ENCODE peak calls at places on chromosomes 1 and 21, in eight cellular contexts. One of them, this sample, is unnamed.

GRCh38 chr1:203045821-203046594 is 19.7 kb downstream of the PPFIA4 start:
- DNase-seq in stimulated activated naive CD8-positive, alpha-beta T cell treated with anti-CD3 and anti-CD28 coated beads, Interleukin-15, Interleukin-2, amounts not matched to agents 100 U/mL and 50 U/mL, for 24 hours: no peak
- DNase-seq in ascending aorta: no peak
- DNase-seq in astrocyte: peak
- DNase-seq in activated naive CD4-positive, alpha-beta T cell treated with anti-CD3 and anti-CD28 coated beads, Interleukin-2, amount 50 U/mL, for 16 hours: no peak
- DNase-seq in RWPE1: no peak
- DNase-seq in H9: no peak
- DNase-seq in GM12891: no peak
- DNase-seq in this sample: no peak

GRCh38 chr21:36509966-36510742 is 30.2 kb upstream of the CLDN14 start:
- DNase-seq in H9: no peak
- DNase-seq in stimulated activated naive CD8-positive, alpha-beta T cell treated with anti-CD3 and anti-CD28 coated beads, Interleukin-15, Interleukin-2, amounts not matched to agents 100 U/mL and 50 U/mL, for 24 hours: no peak
- DNase-seq in GM12891: no peak
- DNase-seq in astrocyte: no peak
- DNase-seq in RWPE1: peak
- DNase-seq in activated naive CD4-positive, alpha-beta T cell treated with anti-CD3 and anti-CD28 coated beads, Interleukin-2, amount 50 U/mL, for 16 hours: no peak
- DNase-seq in ascending aorta: no peak
- DNase-seq in this sample: no peak

GRCh38 chr1:200894712-200895447 is at the start of gene INAVA:
- DNase-seq in ascending aorta: no peak
- DNase-seq in astrocyte: no peak
- DNase-seq in stimulated activated naive CD8-positive, alpha-beta T cell treated with anti-CD3 and anti-CD28 coated beads, Interleukin-15, Interleukin-2, amounts not matched to agents 100 U/mL and 50 U/mL, for 24 hours: no peak
- DNase-seq in RWPE1: peak
- DNase-seq in GM12891: no peak
- DNase-seq in activated naive CD4-positive, alpha-beta T cell treated with anti-CD3 and anti-CD28 coated beads, Interleukin-2, amount 50 U/mL, for 16 hours: no peak
- DNase-seq in H9: no peak
- DNase-seq in this sample: peak

GRCh38 chr1:178470411-178470960 is 26.3 kb downstream of the CLEC20A start:
- DNase-seq in stimulated activated naive CD8-positive, alpha-beta T cell treated with anti-CD3 and anti-CD28 coated beads, Interleukin-15, Interleukin-2, amounts not matched to agents 100 U/mL and 50 U/mL, for 24 hours: no peak
- DNase-seq in ascending aorta: no peak
- DNase-seq in RWPE1: peak
- DNase-seq in H9: no peak
- DNase-seq in astrocyte: no peak
- DNase-seq in GM12891: no peak
- DNase-seq in activated naive CD4-positive, alpha-beta T cell treated with anti-CD3 and anti-CD28 coated beads, Interleukin-2, amount 50 U/mL, for 16 hours: no peak
- DNase-seq in this sample: peak

GRCh38 chr1:84698151-84698651 is 7.9 kb upstream of the SSX2IP start:
- DNase-seq in activated naive CD4-positive, alpha-beta T cell treated with anti-CD3 and anti-CD28 coated beads, Interleukin-2, amount 50 U/mL, for 16 hours: no peak
- DNase-seq in H9: no peak
- DNase-seq in ascending aorta: no peak
- DNase-seq in GM12891: no peak
- DNase-seq in RWPE1: peak
- DNase-seq in stimulated activated naive CD8-positive, alpha-beta T cell treated with anti-CD3 and anti-CD28 coated beads, Interleukin-15, Interleukin-2, amounts not matched to agents 100 U/mL and 50 U/mL, for 24 hours: no peak
- DNase-seq in astrocyte: peak
- DNase-seq in this sample: peak

GRCh38 chr1:155125511-155125945 is 2.1 kb upstream of the EFNA1 start:
- DNase-seq in stimulated activated naive CD8-positive, alpha-beta T cell treated with anti-CD3 and anti-CD28 coated beads, Interleukin-15, Interleukin-2, amounts not matched to agents 100 U/mL and 50 U/mL, for 24 hours: no peak
- DNase-seq in astrocyte: no peak
- DNase-seq in activated naive CD4-positive, alpha-beta T cell treated with anti-CD3 and anti-CD28 coated beads, Interleukin-2, amount 50 U/mL, for 16 hours: no peak
- DNase-seq in ascending aorta: no peak
- DNase-seq in GM12891: no peak
- DNase-seq in RWPE1: peak
- DNase-seq in H9: peak
- DNase-seq in this sample: no peak

GRCh38 chr1:201510734-201511133 is 3.8 kb upstream of the CSRP1 start:
- DNase-seq in H9: no peak
- DNase-seq in RWPE1: no peak
- DNase-seq in activated naive CD4-positive, alpha-beta T cell treated with anti-CD3 and anti-CD28 coated beads, Interleukin-2, amount 50 U/mL, for 16 hours: no peak
- DNase-seq in GM12891: no peak
- DNase-seq in ascending aorta: no peak
- DNase-seq in astrocyte: no peak
- DNase-seq in stimulated activated naive CD8-positive, alpha-beta T cell treated with anti-CD3 and anti-CD28 coated beads, Interleukin-15, Interleukin-2, amounts not matched to agents 100 U/mL and 50 U/mL, for 24 hours: no peak
- DNase-seq in this sample: no peak

GRCh38 chr1:14977338-14977931 is 176.1 kb upstream of the TMEM51 start:
- DNase-seq in activated naive CD4-positive, alpha-beta T cell treated with anti-CD3 and anti-CD28 coated beads, Interleukin-2, amount 50 U/mL, for 16 hours: no peak
- DNase-seq in astrocyte: no peak
- DNase-seq in ascending aorta: no peak
- DNase-seq in stimulated activated naive CD8-positive, alpha-beta T cell treated with anti-CD3 and anti-CD28 coated beads, Interleukin-15, Interleukin-2, amounts not matched to agents 100 U/mL and 50 U/mL, for 24 hours: no peak
- DNase-seq in H9: no peak
- DNase-seq in GM12891: no peak
- DNase-seq in RWPE1: no peak
- DNase-seq in this sample: no peak

GRCh38 chr1:161175771-161176453 is 1.4 kb downstream of the B4GALT3 start:
- DNase-seq in astrocyte: no peak
- DNase-seq in activated naive CD4-positive, alpha-beta T cell treated with anti-CD3 and anti-CD28 coated beads, Interleukin-2, amount 50 U/mL, for 16 hours: no peak
- DNase-seq in RWPE1: no peak
- DNase-seq in stimulated activated naive CD8-positive, alpha-beta T cell treated with anti-CD3 and anti-CD28 coated beads, Interleukin-15, Interleukin-2, amounts not matched to agents 100 U/mL and 50 U/mL, for 24 hours: no peak
- DNase-seq in ascending aorta: no peak
- DNase-seq in H9: no peak
- DNase-seq in GM12891: peak
- DNase-seq in this sample: no peak

GRCh38 chr1:214472362-214472761 is 79.0 kb downstream of the PTPN14 start:
- DNase-seq in H9: no peak
- DNase-seq in RWPE1: no peak
- DNase-seq in stimulated activated naive CD8-positive, alpha-beta T cell treated with anti-CD3 and anti-CD28 coated beads, Interleukin-15, Interleukin-2, amounts not matched to agents 100 U/mL and 50 U/mL, for 24 hours: no peak
- DNase-seq in ascending aorta: no peak
- DNase-seq in activated naive CD4-positive, alpha-beta T cell treated with anti-CD3 and anti-CD28 coated beads, Interleukin-2, amount 50 U/mL, for 16 hours: no peak
- DNase-seq in GM12891: no peak
- DNase-seq in astrocyte: peak
- DNase-seq in this sample: no peak

GRCh38 chr1:169809370-169810095 is 14.8 kb upstream of the METTL18 start:
- DNase-seq in activated naive CD4-positive, alpha-beta T cell treated with anti-CD3 and anti-CD28 coated beads, Interleukin-2, amount 50 U/mL, for 16 hours: no peak
- DNase-seq in H9: no peak
- DNase-seq in astrocyte: no peak
- DNase-seq in ascending aorta: no peak
- DNase-seq in GM12891: no peak
- DNase-seq in stimulated activated naive CD8-positive, alpha-beta T cell treated with anti-CD3 and anti-CD28 coated beads, Interleukin-15, Interleukin-2, amounts not matched to agents 100 U/mL and 50 U/mL, for 24 hours: no peak
- DNase-seq in RWPE1: peak
- DNase-seq in this sample: peak

GRCh38 chr1:33547574-33547973 is 75.1 kb downstream of the ZSCAN20 start:
- DNase-seq in H9: no peak
- DNase-seq in stimulated activated naive CD8-positive, alpha-beta T cell treated with anti-CD3 and anti-CD28 coated beads, Interleukin-15, Interleukin-2, amounts not matched to agents 100 U/mL and 50 U/mL, for 24 hours: no peak
- DNase-seq in astrocyte: peak
- DNase-seq in GM12891: no peak
- DNase-seq in RWPE1: no peak
- DNase-seq in activated naive CD4-positive, alpha-beta T cell treated with anti-CD3 and anti-CD28 coated beads, Interleukin-2, amount 50 U/mL, for 16 hours: no peak
- DNase-seq in ascending aorta: no peak
- DNase-seq in this sample: no peak

GRCh38 chr1:89780721-89781120 is 40.1 kb upstream of the LRRC8D start:
- DNase-seq in stimulated activated naive CD8-positive, alpha-beta T cell treated with anti-CD3 and anti-CD28 coated beads, Interleukin-15, Interleukin-2, amounts not matched to agents 100 U/mL and 50 U/mL, for 24 hours: peak
- DNase-seq in H9: no peak
- DNase-seq in activated naive CD4-positive, alpha-beta T cell treated with anti-CD3 and anti-CD28 coated beads, Interleukin-2, amount 50 U/mL, for 16 hours: peak
- DNase-seq in astrocyte: peak
- DNase-seq in RWPE1: peak
- DNase-seq in ascending aorta: no peak
- DNase-seq in GM12891: no peak
- DNase-seq in this sample: no peak

GRCh38 chr1:119738100-119738720 is 26.5 kb downstream of the PHGDH start:
- DNase-seq in H9: no peak
- DNase-seq in RWPE1: no peak
- DNase-seq in stimulated activated naive CD8-positive, alpha-beta T cell treated with anti-CD3 and anti-CD28 coated beads, Interleukin-15, Interleukin-2, amounts not matched to agents 100 U/mL and 50 U/mL, for 24 hours: no peak
- DNase-seq in astrocyte: no peak
- DNase-seq in ascending aorta: no peak
- DNase-seq in activated naive CD4-positive, alpha-beta T cell treated with anti-CD3 and anti-CD28 coated beads, Interleukin-2, amount 50 U/mL, for 16 hours: no peak
- DNase-seq in GM12891: no peak
- DNase-seq in this sample: no peak

GRCh38 chr1:41674501-41674900 is 190.0 kb upstream of the EDN2 start:
- DNase-seq in H9: no peak
- DNase-seq in stimulated activated naive CD8-positive, alpha-beta T cell treated with anti-CD3 and anti-CD28 coated beads, Interleukin-15, Interleukin-2, amounts not matched to agents 100 U/mL and 50 U/mL, for 24 hours: no peak
- DNase-seq in astrocyte: no peak
- DNase-seq in GM12891: no peak
- DNase-seq in ascending aorta: no peak
- DNase-seq in RWPE1: no peak
- DNase-seq in activated naive CD4-positive, alpha-beta T cell treated with anti-CD3 and anti-CD28 coated beads, Interleukin-2, amount 50 U/mL, for 16 hours: no peak
- DNase-seq in this sample: no peak

GRCh38 chr1:212430416-212430815 is 2.3 kb upstream of the NENF start:
- DNase-seq in astrocyte: peak
- DNase-seq in activated naive CD4-positive, alpha-beta T cell treated with anti-CD3 and anti-CD28 coated beads, Interleukin-2, amount 50 U/mL, for 16 hours: no peak
- DNase-seq in stimulated activated naive CD8-positive, alpha-beta T cell treated with anti-CD3 and anti-CD28 coated beads, Interleukin-15, Interleukin-2, amounts not matched to agents 100 U/mL and 50 U/mL, for 24 hours: no peak
- DNase-seq in H9: no peak
- DNase-seq in RWPE1: no peak
- DNase-seq in GM12891: no peak
- DNase-seq in ascending aorta: no peak
- DNase-seq in this sample: no peak

GRCh38 chr1:62800274-62800673 is 16.3 kb downstream of the ATG4C start:
- DNase-seq in ascending aorta: no peak
- DNase-seq in activated naive CD4-positive, alpha-beta T cell treated with anti-CD3 and anti-CD28 coated beads, Interleukin-2, amount 50 U/mL, for 16 hours: no peak
- DNase-seq in stimulated activated naive CD8-positive, alpha-beta T cell treated with anti-CD3 and anti-CD28 coated beads, Interleukin-15, Interleukin-2, amounts not matched to agents 100 U/mL and 50 U/mL, for 24 hours: no peak
- DNase-seq in astrocyte: no peak
- DNase-seq in GM12891: no peak
- DNase-seq in H9: no peak
- DNase-seq in RWPE1: no peak
- DNase-seq in this sample: no peak

GRCh38 chr21:17514124-17514481 is 1.3 kb downstream of the CXADR start:
- DNase-seq in RWPE1: peak
- DNase-seq in GM12891: no peak
- DNase-seq in H9: peak
- DNase-seq in astrocyte: peak
- DNase-seq in ascending aorta: no peak
- DNase-seq in stimulated activated naive CD8-positive, alpha-beta T cell treated with anti-CD3 and anti-CD28 coated beads, Interleukin-15, Interleukin-2, amounts not matched to agents 100 U/mL and 50 U/mL, for 24 hours: no peak
- DNase-seq in activated naive CD4-positive, alpha-beta T cell treated with anti-CD3 and anti-CD28 coated beads, Interleukin-2, amount 50 U/mL, for 16 hours: no peak
- DNase-seq in this sample: peak

GRCh38 chr1:6001992-6002576 is 9.9 kb upstream of the NPHP4 start:
- DNase-seq in ascending aorta: no peak
- DNase-seq in astrocyte: no peak
- DNase-seq in activated naive CD4-positive, alpha-beta T cell treated with anti-CD3 and anti-CD28 coated beads, Interleukin-2, amount 50 U/mL, for 16 hours: no peak
- DNase-seq in RWPE1: peak
- DNase-seq in stimulated activated naive CD8-positive, alpha-beta T cell treated with anti-CD3 and anti-CD28 coated beads, Interleukin-15, Interleukin-2, amounts not matched to agents 100 U/mL and 50 U/mL, for 24 hours: no peak
- DNase-seq in H9: no peak
- DNase-seq in GM12891: no peak
- DNase-seq in this sample: peak

GRCh38 chr1:221418346-221418745 is 323.5 kb downstream of the DUSP10 start:
- DNase-seq in GM12891: no peak
- DNase-seq in activated naive CD4-positive, alpha-beta T cell treated with anti-CD3 and anti-CD28 coated beads, Interleukin-2, amount 50 U/mL, for 16 hours: no peak
- DNase-seq in H9: no peak
- DNase-seq in stimulated activated naive CD8-positive, alpha-beta T cell treated with anti-CD3 and anti-CD28 coated beads, Interleukin-15, Interleukin-2, amounts not matched to agents 100 U/mL and 50 U/mL, for 24 hours: no peak
- DNase-seq in astrocyte: peak
- DNase-seq in RWPE1: no peak
- DNase-seq in ascending aorta: no peak
- DNase-seq in this sample: no peak

GRCh38 chr1:52937433-52938065 is 10.5 kb downstream of the SCP2 start:
- DNase-seq in ascending aorta: no peak
- DNase-seq in astrocyte: no peak
- DNase-seq in H9: no peak
- DNase-seq in activated naive CD4-positive, alpha-beta T cell treated with anti-CD3 and anti-CD28 coated beads, Interleukin-2, amount 50 U/mL, for 16 hours: no peak
- DNase-seq in RWPE1: no peak
- DNase-seq in GM12891: no peak
- DNase-seq in stimulated activated naive CD8-positive, alpha-beta T cell treated with anti-CD3 and anti-CD28 coated beads, Interleukin-15, Interleukin-2, amounts not matched to agents 100 U/mL and 50 U/mL, for 24 hours: no peak
- DNase-seq in this sample: no peak

GRCh38 chr1:77513839-77514763 is 168.4 kb downstream of the ZZZ3 start:
- DNase-seq in GM12891: no peak
- DNase-seq in RWPE1: no peak
- DNase-seq in stimulated activated naive CD8-positive, alpha-beta T cell treated with anti-CD3 and anti-CD28 coated beads, Interleukin-15, Interleukin-2, amounts not matched to agents 100 U/mL and 50 U/mL, for 24 hours: no peak
- DNase-seq in astrocyte: peak
- DNase-seq in H9: peak
- DNase-seq in ascending aorta: no peak
- DNase-seq in activated naive CD4-positive, alpha-beta T cell treated with anti-CD3 and anti-CD28 coated beads, Interleukin-2, amount 50 U/mL, for 16 hours: no peak
- DNase-seq in this sample: no peak

GRCh38 chr1:47569681-47570470 is 132.0 kb downstream of the FOXD2 start:
- DNase-seq in activated naive CD4-positive, alpha-beta T cell treated with anti-CD3 and anti-CD28 coated beads, Interleukin-2, amount 50 U/mL, for 16 hours: no peak
- DNase-seq in ascending aorta: peak
- DNase-seq in astrocyte: peak
- DNase-seq in H9: peak
- DNase-seq in stimulated activated naive CD8-positive, alpha-beta T cell treated with anti-CD3 and anti-CD28 coated beads, Interleukin-15, Interleukin-2, amounts not matched to agents 100 U/mL and 50 U/mL, for 24 hours: no peak
- DNase-seq in RWPE1: peak
- DNase-seq in GM12891: no peak
- DNase-seq in this sample: peak

GRCh38 chr21:16751705-16752104 is 761.1 kb upstream of the CXADR start:
- DNase-seq in stimulated activated naive CD8-positive, alpha-beta T cell treated with anti-CD3 and anti-CD28 coated beads, Interleukin-15, Interleukin-2, amounts not matched to agents 100 U/mL and 50 U/mL, for 24 hours: no peak
- DNase-seq in ascending aorta: no peak
- DNase-seq in activated naive CD4-positive, alpha-beta T cell treated with anti-CD3 and anti-CD28 coated beads, Interleukin-2, amount 50 U/mL, for 16 hours: no peak
- DNase-seq in GM12891: no peak
- DNase-seq in astrocyte: no peak
- DNase-seq in H9: no peak
- DNase-seq in RWPE1: no peak
- DNase-seq in this sample: no peak

GRCh38 chr1:221994939-221995338 is 253.1 kb upstream of the DUSP10 start:
- DNase-seq in astrocyte: peak
- DNase-seq in activated naive CD4-positive, alpha-beta T cell treated with anti-CD3 and anti-CD28 coated beads, Interleukin-2, amount 50 U/mL, for 16 hours: no peak
- DNase-seq in RWPE1: no peak
- DNase-seq in ascending aorta: no peak
- DNase-seq in GM12891: no peak
- DNase-seq in stimulated activated naive CD8-positive, alpha-beta T cell treated with anti-CD3 and anti-CD28 coated beads, Interleukin-15, Interleukin-2, amounts not matched to agents 100 U/mL and 50 U/mL, for 24 hours: no peak
- DNase-seq in H9: no peak
- DNase-seq in this sample: no peak

GRCh38 chr1:74341702-74342339 is 106.6 kb downstream of the TNNI3K start:
- DNase-seq in activated naive CD4-positive, alpha-beta T cell treated with anti-CD3 and anti-CD28 coated beads, Interleukin-2, amount 50 U/mL, for 16 hours: no peak
- DNase-seq in GM12891: no peak
- DNase-seq in stimulated activated naive CD8-positive, alpha-beta T cell treated with anti-CD3 and anti-CD28 coated beads, Interleukin-15, Interleukin-2, amounts not matched to agents 100 U/mL and 50 U/mL, for 24 hours: no peak
- DNase-seq in astrocyte: no peak
- DNase-seq in H9: no peak
- DNase-seq in ascending aorta: no peak
- DNase-seq in RWPE1: no peak
- DNase-seq in this sample: no peak

GRCh38 chr21:21067375-21067774 is 69.2 kb downstream of the NCAM2 start:
- DNase-seq in ascending aorta: no peak
- DNase-seq in RWPE1: no peak
- DNase-seq in activated naive CD4-positive, alpha-beta T cell treated with anti-CD3 and anti-CD28 coated beads, Interleukin-2, amount 50 U/mL, for 16 hours: no peak
- DNase-seq in stimulated activated naive CD8-positive, alpha-beta T cell treated with anti-CD3 and anti-CD28 coated beads, Interleukin-15, Interleukin-2, amounts not matched to agents 100 U/mL and 50 U/mL, for 24 hours: no peak
- DNase-seq in GM12891: no peak
- DNase-seq in H9: no peak
- DNase-seq in astrocyte: no peak
- DNase-seq in this sample: no peak

GRCh38 chr1:174217787-174218574 is 58.7 kb downstream of the RABGAP1L start:
- DNase-seq in activated naive CD4-positive, alpha-beta T cell treated with anti-CD3 and anti-CD28 coated beads, Interleukin-2, amount 50 U/mL, for 16 hours: no peak
- DNase-seq in astrocyte: peak
- DNase-seq in RWPE1: no peak
- DNase-seq in H9: no peak
- DNase-seq in ascending aorta: no peak
- DNase-seq in stimulated activated naive CD8-positive, alpha-beta T cell treated with anti-CD3 and anti-CD28 coated beads, Interleukin-15, Interleukin-2, amounts not matched to agents 100 U/mL and 50 U/mL, for 24 hours: no peak
- DNase-seq in GM12891: no peak
- DNase-seq in this sample: peak

GRCh38 chr1:6924891-6925290 is 139.6 kb downstream of the CAMTA1 start:
- DNase-seq in RWPE1: no peak
- DNase-seq in ascending aorta: no peak
- DNase-seq in activated naive CD4-positive, alpha-beta T cell treated with anti-CD3 and anti-CD28 coated beads, Interleukin-2, amount 50 U/mL, for 16 hours: no peak
- DNase-seq in stimulated activated naive CD8-positive, alpha-beta T cell treated with anti-CD3 and anti-CD28 coated beads, Interleukin-15, Interleukin-2, amounts not matched to agents 100 U/mL and 50 U/mL, for 24 hours: no peak
- DNase-seq in H9: no peak
- DNase-seq in astrocyte: no peak
- DNase-seq in GM12891: no peak
- DNase-seq in this sample: no peak

GRCh38 chr1:41954533-41954944 is 35.8 kb upstream of the HIVEP3 start:
- DNase-seq in astrocyte: peak
- DNase-seq in activated naive CD4-positive, alpha-beta T cell treated with anti-CD3 and anti-CD28 coated beads, Interleukin-2, amount 50 U/mL, for 16 hours: no peak
- DNase-seq in ascending aorta: no peak
- DNase-seq in stimulated activated naive CD8-positive, alpha-beta T cell treated with anti-CD3 and anti-CD28 coated beads, Interleukin-15, Interleukin-2, amounts not matched to agents 100 U/mL and 50 U/mL, for 24 hours: no peak
- DNase-seq in GM12891: no peak
- DNase-seq in RWPE1: peak
- DNase-seq in H9: peak
- DNase-seq in this sample: peak

This sample was measured in LoVo.